ENCODE peak calls at places on chromosomes 1 and 21, in four cellular contexts. K, P, S and I are unnamed samples.

GRCh38 chr1:221726331-221726692 is 15.6 kb downstream of the DUSP10 start:
- DNase-seq in K (no peak), P (no peak), S (no peak), I (no peak)

GRCh38 chr1:202213361-202214088 is 19.9 kb downstream of the LGR6 start:
- DNase-seq in K (no peak), P (no peak), S (no peak), I (no peak)

GRCh38 chr1:64004451-64004850 is 199.0 kb upstream of the UBE2U start:
- DNase-seq in K (no peak), P (no peak), S (no peak), I (no peak)

GRCh38 chr1:25729774-25730173 is 70.2 kb upstream of the SELENON start:
- DNase-seq in K (no peak), P (no peak), S (no peak), I (no peak)

GRCh38 chr1:3074800-3075199 is 5.8 kb downstream of the PRDM16 start:
- DNase-seq in K (peak; percentile 77), P (no peak), S (no peak), I (no peak)

GRCh38 chr1:10626781-10627410 is 152.1 kb downstream of the PEX14 start:
- DNase-seq in K (no peak), P (peak; percentile 8), S (no peak), I (no peak)

GRCh38 chr1:223161321-223161720 is 18.3 kb upstream of the TLR5 start:
- DNase-seq in K (no peak), P (no peak), S (no peak), I (no peak)

GRCh38 chr1:235266967-235267366 is 61.0 kb downstream of the ARID4B start:
- DNase-seq in K (no peak), P (no peak), S (no peak), I (no peak)

GRCh38 chr1:154857441-154858215 is 12.5 kb downstream of the KCNN3 start:
- DNase-seq in K (no peak), P (no peak), S (no peak), I (no peak)

GRCh38 chr1:201531551-201532425 is 7.1 kb upstream of the NAV1 start:
- DNase-seq in K (no peak), P (no peak), S (no peak), I (no peak)

GRCh38 chr1:18109058-18109755 is 1.6 kb downstream of the IGSF21 start:
- DNase-seq in K (no peak), P (no peak), S (no peak), I (no peak)

GRCh38 chr1:53763461-53763860 is 24.5 kb upstream of the GLIS1 start:
- DNase-seq in K (no peak), P (no peak), S (no peak), I (no peak)

GRCh38 chr1:240000634-240001033 is 91.0 kb upstream of the FMN2 start:
- DNase-seq in K (no peak), P (no peak), S (no peak), I (no peak)

GRCh38 chr1:156920233-156921052 is at the start of gene LRRC71:
- DNase-seq in K (peak; percentile 78), P (peak; percentile 79), S (peak; percentile 87), I (peak; percentile 68)

GRCh38 chr1:80893140-80893539 is 907.6 kb upstream of the ADGRL2 start:
- DNase-seq in K (no peak), P (no peak), S (no peak), I (no peak)

GRCh38 chr21:32329776-32330175 is 31.1 kb downstream of the MRAP start:
- DNase-seq in K (no peak), P (no peak), S (no peak), I (no peak)

GRCh38 chr21:32332463-32332951 is 33.9 kb downstream of the MRAP start:
- DNase-seq in K (no peak), P (no peak), S (no peak), I (no peak)

GRCh38 chr21:32329331-32329730 is 30.7 kb downstream of the MRAP start:
- DNase-seq in K (no peak), P (peak; percentile 60), S (no peak), I (no peak)

GRCh38 chr21:32330784-32331311 is 32.2 kb downstream of the MRAP start:
- DNase-seq in K (no peak), P (no peak), S (no peak), I (no peak)

GRCh38 chr21:32331444-32332305 is 33.0 kb downstream of the MRAP start:
- DNase-seq in K (no peak), P (no peak), S (no peak), I (no peak)
- H3K4me3 ChIP-seq in K (no peak overlapping the region), P (no peak overlapping the region), S (no peak overlapping the region), I (no peak overlapping the region)

GRCh38 chr1:39901486-39902120 is at the start of gene MYCL:
- DNase-seq in K (peak; percentile 94), P (peak; percentile 33), S (peak; percentile 89), I (peak; percentile 46)
- TF ChIP-seq POLR2A in K (no peak), P (no peak), S (no peak), I (peak; percentile 56)

DNA sequence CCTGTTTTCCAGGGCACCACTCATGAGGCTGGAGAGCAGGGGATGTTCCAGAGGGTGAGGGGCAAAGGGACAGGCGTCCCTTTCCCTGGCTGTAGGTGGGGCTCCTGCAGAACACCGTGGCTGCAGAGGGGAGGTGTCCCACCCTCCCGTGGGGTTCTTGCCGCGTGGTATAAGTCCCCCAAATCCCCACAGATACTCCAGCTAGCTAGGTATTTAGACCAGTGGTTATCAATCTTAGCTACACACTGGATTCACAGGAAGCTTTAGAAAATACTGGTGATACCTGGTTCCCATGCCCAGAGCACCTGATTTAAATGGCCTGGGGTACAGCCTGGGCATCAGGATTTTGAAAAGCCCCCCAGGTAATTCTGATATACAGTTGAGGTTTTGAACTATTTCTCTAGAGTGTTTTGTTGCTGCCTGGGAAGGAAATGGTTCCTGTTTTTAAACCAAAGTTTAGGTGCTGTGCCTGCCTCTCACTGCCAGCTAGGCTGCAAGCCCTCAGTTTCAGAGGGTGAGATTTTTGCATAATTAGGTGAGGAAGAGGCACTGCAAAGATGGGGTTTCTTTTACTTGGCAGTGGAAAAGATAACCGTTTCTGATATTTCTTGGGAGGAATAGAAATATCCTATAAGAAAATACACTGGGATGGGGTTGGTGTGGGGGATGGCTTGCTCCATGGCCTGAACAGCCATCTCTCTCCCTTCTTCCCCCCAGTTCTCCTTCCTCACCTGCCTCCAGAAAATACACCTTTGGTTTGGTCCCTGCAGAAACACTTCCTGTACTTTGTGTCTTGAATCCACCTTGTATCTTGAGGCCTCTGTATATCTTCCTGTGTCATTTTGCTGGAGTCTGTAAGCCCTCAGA is 51.7 kb downstream of the RASSF5 start:
- DNase-seq in K (no peak), P (no peak), S (no peak), I (no peak)
- H3K4me3 ChIP-seq in K (peak overlapping the region; percentile 60), P (no peak overlapping the region), S (no peak overlapping the region), I (peak overlapping the region; percentile 72)

GRCh38 chr21:37564341-37564923 is 197.9 kb downstream of the DYRK1A start:
- DNase-seq in K (peak; percentile 77), P (peak; percentile 74), S (peak; percentile 52), I (peak; percentile 27)
- TF ChIP-seq POLR2A in K (no peak), P (no peak), S (no peak), I (no peak)

GRCh38 chr1:184152502-184152901 is 101.0 kb downstream of the TSEN15 start:
- DNase-seq in K (no peak), P (peak; percentile 53), S (no peak), I (no peak)
- H3K4me3 ChIP-seq in K (peak overlapping the region; percentile 33), P (peak overlapping the region; percentile 21), S (peak overlapping the region; percentile 15), I (peak overlapping the region; percentile 36)

GRCh38 chr1:119083479-119083878 is 57.0 kb downstream of the WARS2 start:
- DNase-seq in K (no peak), P (no peak), S (no peak), I (no peak)

GRCh38 chr1:119081267-119081666 is 59.2 kb downstream of the WARS2 start:
- DNase-seq in K (no peak), P (no peak), S (no peak), I (no peak)

GRCh38 chr1:119081705-119082104 is 58.7 kb downstream of the WARS2 start:
- DNase-seq in K (no peak), P (no peak), S (no peak), I (no peak)

GRCh38 chr1:119084651-119085262 is 55.7 kb downstream of the WARS2 start:
- DNase-seq in K (no peak), P (no peak), S (no peak), I (no peak)

GRCh38 chr1:119083980-119084379 is 56.5 kb downstream of the WARS2 start:
- DNase-seq in K (no peak), P (no peak), S (no peak), I (no peak)
- TF ChIP-seq POLR2A in K (no peak), P (no peak), S (no peak), I (no peak)

DNA sequence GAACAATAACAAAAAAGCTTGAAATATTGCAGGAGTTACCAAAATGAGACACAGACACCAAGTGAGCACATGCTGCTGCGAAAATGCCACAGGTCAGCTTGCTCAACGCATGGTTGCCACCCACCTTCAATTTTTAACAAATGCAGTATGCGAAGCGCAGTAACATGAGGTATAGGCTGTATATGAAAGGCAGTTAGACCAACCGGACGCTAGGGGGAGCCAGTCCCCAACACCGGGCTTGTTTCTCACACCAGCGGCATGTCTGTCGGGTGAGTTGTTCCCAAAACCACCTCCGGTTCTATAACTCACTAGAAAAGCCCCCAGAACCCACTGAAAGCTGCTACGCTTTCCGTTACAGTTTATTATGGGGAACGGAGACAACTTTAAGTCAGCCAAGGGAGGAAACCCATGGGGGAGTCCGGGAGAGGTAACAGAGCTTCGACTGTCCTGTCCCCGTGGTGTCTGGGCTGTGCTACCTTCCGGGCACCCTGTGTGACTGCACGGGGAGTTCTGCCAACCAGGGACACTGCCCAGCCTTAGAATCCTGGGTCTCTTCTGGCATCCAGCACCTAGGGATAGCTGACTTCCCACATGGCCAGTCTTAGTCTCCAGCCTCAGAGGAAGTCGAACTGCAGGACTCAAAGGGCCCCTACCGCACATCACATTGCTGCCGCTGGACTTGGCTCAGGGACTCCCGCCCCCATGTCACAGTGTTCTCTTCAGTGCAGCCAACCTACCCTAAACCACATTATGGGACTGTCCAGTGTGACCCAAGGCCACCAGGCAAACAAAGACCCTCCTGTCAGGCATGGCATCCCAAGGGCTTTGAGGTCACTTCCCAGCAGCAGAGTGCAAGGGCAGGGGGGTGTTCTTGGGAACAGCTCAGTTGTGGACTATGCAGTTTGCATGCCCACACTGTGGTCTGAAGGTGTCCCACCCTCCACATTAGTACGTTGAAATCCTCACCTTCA is 14.0 kb downstream of the RNF187 start:
- DNase-seq in K (peak; percentile 87), P (peak; percentile 81), S (peak; percentile 88), I (peak; percentile 60)
- H3K4me3 ChIP-seq in K (peak overlapping the region; percentile 9), P (no peak overlapping the region), S (no peak overlapping the region), I (peak overlapping the region; percentile 28)